ENCODE peak calls at places on chromosomes 7 and 10, in nine cellular contexts. D is PC-3, H is uterus, O is GM12878, A is IMR-90, I is vagina, P is neural progenitor cell, K is body of pancreas, V is left ventricle myocardium inferior. L is an unnamed sample. For H3K36me3, the result is how much of the 10 kb centered on the place peaks cover.

GRCh38 chr10:43209651-43210141 is 57.2 kb downstream of the RASGEF1A start:
- DNase-seq in D (no peak), H (no peak), O (no peak), A (no peak), I (no peak), P (no peak), K (peak), V (peak), L (no peak)

GRCh38 chr10:71225291-71226058 is 13.1 kb downstream of the UNC5B start:
- DNase-seq in D (no peak), H (peak), O (no peak), A (no peak), I (no peak), P (no peak), K (peak), V (no peak), L (no peak)

GRCh38 chr7:79790863-79791262 is 337.4 kb upstream of the MAGI2 start:
- DNase-seq in D (peak), H (no peak), O (no peak), A (peak), I (no peak), P (peak), K (no peak), V (no peak), L (no peak)

GRCh38 chr7:150514748-150515222 is at the start of gene GIMAP7:
- DNase-seq in D (no peak), H (peak), O (peak), A (no peak), I (no peak), P (no peak), K (no peak), V (no peak), L (peak)

GRCh38 chr7:636396-636795 is 90.1 kb upstream of the DNAAF5 start:
- DNase-seq in D (peak), H (no peak), O (no peak), A (no peak), I (no peak), P (peak), K (peak), V (no peak), L (no peak)

GRCh38 chr7:149248777-149249176 is 9.3 kb downstream of the ZNF212 start:
- DNase-seq in D (no peak), H (no peak), O (no peak), A (no peak), I (no peak), P (no peak), K (no peak), V (no peak), L (no peak)

GRCh38 chr10:4242561-4243035 is 457.6 kb upstream of the KLF6 start:
- DNase-seq in D (peak), H (peak), O (no peak), A (peak), I (no peak), P (peak), K (no peak), V (peak), L (no peak)

GRCh38 chr10:70461397-70462348 is 16.9 kb upstream of the PALD1 start:
- DNase-seq in D (peak), H (peak), O (no peak), A (peak), I (no peak), P (peak), K (peak), V (peak), L (no peak)

GRCh38 chr10:83225781-83226180 is 913.5 kb upstream of the GHITM start:
- DNase-seq in D (no peak), H (no peak), O (no peak), A (no peak), I (no peak), P (no peak), K (no peak), V (no peak), L (no peak)

GRCh38 chr7:92809397-92810241 is 26.8 kb downstream of the CDK6 start:
- DNase-seq in D (peak), H (peak), O (peak), A (peak), I (no peak), P (peak), K (peak), V (peak), L (peak)

GRCh38 chr10:75530337-75530736 is 98.9 kb downstream of the LRMDA start:
- DNase-seq in D (peak), H (peak), O (no peak), A (no peak), I (no peak), P (no peak), K (no peak), V (no peak), L (no peak)

GRCh38 chr7:112103246-112103645 is 103.0 kb downstream of the DOCK4 start:
- DNase-seq in D (peak), H (no peak), O (no peak), A (peak), I (no peak), P (no peak), K (no peak), V (no peak), L (no peak)

GRCh38 chr10:71893920-71894319 is 42.9 kb upstream of the PSAP start:
- DNase-seq in D (no peak), H (no peak), O (no peak), A (no peak), I (no peak), P (no peak), K (no peak), V (no peak), L (no peak)

GRCh38 chr7:16883918-16884317 is 2.1 kb upstream of the AGR3 start:
- DNase-seq in D (no peak), H (no peak), O (no peak), A (no peak), I (no peak), P (no peak), K (no peak), V (no peak), L (no peak)

GRCh38 chr7:20191044-20191867 is 25.9 kb downstream of the MACC1 start:
- DNase-seq in D (no peak), H (peak), O (no peak), A (no peak), I (no peak), P (no peak), K (no peak), V (no peak), L (no peak)

GRCh38 chr7:104299323-104299722 is 29.1 kb upstream of the LHFPL3 start:
- DNase-seq in D (no peak), H (no peak), O (no peak), A (no peak), I (no peak), P (peak), K (no peak), V (no peak), L (no peak)

GRCh38 chr10:94546616-94547175 is 1.1 kb downstream of the HELLS start:
- DNase-seq in D (no peak), H (no peak), O (peak), A (peak), I (no peak), P (no peak), K (no peak), V (no peak), L (no peak)

GRCh38 chr10:80452069-80452468 is 2.0 kb upstream of the TSPAN14 start:
- DNase-seq in D (no peak), H (no peak), O (no peak), A (no peak), I (no peak), P (no peak), K (no peak), V (no peak), L (no peak)

GRCh38 chr10:14345262-14345661 is 14.5 kb upstream of the FRMD4A start:
- DNase-seq in D (no peak), H (no peak), O (no peak), A (no peak), I (no peak), P (no peak), K (peak), V (no peak), L (no peak)

GRCh38 chr7:121337398-121337797 is 8.6 kb downstream of the WNT16 start:
- DNase-seq in D (peak), H (no peak), O (no peak), A (no peak), I (no peak), P (no peak), K (no peak), V (no peak), L (no peak)
- TF ChIP-seq CTCF in D (peak), H (no peak), O (peak), A (peak), I (no peak), P (peak), K (peak), V (peak), L (peak)

GRCh38 chr10:77970869-77971803 is 44.6 kb upstream of the DLG5 start:
- DNase-seq in D (peak), H (peak), O (no peak), A (peak), I (no peak), P (peak), K (peak), V (peak), L (no peak)

GRCh38 chr10:77972148-77972547 is 45.6 kb upstream of the DLG5 start:
- DNase-seq in D (no peak), H (no peak), O (no peak), A (no peak), I (no peak), P (no peak), K (no peak), V (no peak), L (no peak)

GRCh38 chr10:77969029-77969635 is 42.6 kb upstream of the DLG5 start:
- DNase-seq in D (no peak), H (peak), O (no peak), A (no peak), I (no peak), P (no peak), K (no peak), V (no peak), L (no peak)

GRCh38 chr10:77973276-77973675 is 46.7 kb upstream of the DLG5 start:
- DNase-seq in D (no peak), H (no peak), O (no peak), A (no peak), I (no peak), P (no peak), K (no peak), V (no peak), L (no peak)

DNA sequence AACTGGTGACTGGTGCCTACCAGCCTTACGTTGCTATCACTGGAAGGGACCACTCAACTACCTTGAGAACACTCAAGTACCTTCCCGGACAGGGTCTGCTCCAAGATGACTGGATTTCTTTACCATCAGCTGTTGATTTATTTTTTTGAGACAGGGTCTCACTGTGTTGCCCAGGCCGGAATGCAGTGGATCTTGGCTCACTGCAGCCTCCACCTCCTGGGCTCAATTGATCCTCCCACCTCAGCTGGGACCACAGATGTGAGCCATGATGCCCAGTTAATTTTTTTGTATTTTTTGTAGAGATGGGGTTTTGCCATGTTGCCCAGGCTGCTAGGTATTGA is 45.2 kb upstream of the DLG5 start:
- DNase-seq in D (no peak), H (no peak), O (no peak), A (no peak), I (no peak), P (no peak), K (no peak), V (no peak), L (no peak)
- H3K4me3 ChIP-seq in D (no peak), H (no peak), O (no peak), A (no peak), I (no peak), P (no peak), K (no peak), V (no peak), L (no peak)

GRCh38 chr10:77819210-77820140 is 107.1 kb downstream of the DLG5 start:
- DNase-seq in D (no peak), H (no peak), O (no peak), A (no peak), I (no peak), P (no peak), K (no peak), V (no peak), L (no peak)
- H3K36me3 ChIP-seq in D (half or more), H (under half), O (under half), A (half or more), I (half or more), P (under half), K (under half), V (half or more), L (under half)

GRCh38 chr7:77910124-77910523 is 111.6 kb downstream of the PHTF2 start:
- DNase-seq in D (no peak), H (no peak), O (no peak), A (no peak), I (no peak), P (no peak), K (no peak), V (no peak), L (no peak)

GRCh38 chr7:77908664-77909063 is 110.1 kb downstream of the PHTF2 start:
- DNase-seq in D (no peak), H (no peak), O (no peak), A (no peak), I (no peak), P (no peak), K (no peak), V (no peak), L (no peak)

GRCh38 chr7:77907281-77907680 is 108.7 kb downstream of the PHTF2 start:
- DNase-seq in D (no peak), H (no peak), O (no peak), A (no peak), I (no peak), P (no peak), K (no peak), V (no peak), L (peak)

GRCh38 chr7:77913977-77914607 is 115.5 kb downstream of the PHTF2 start:
- DNase-seq in D (no peak), H (no peak), O (no peak), A (peak), I (no peak), P (no peak), K (no peak), V (no peak), L (no peak)

GRCh38 chr7:77912293-77912692 is 113.7 kb downstream of the PHTF2 start:
- DNase-seq in D (no peak), H (no peak), O (no peak), A (no peak), I (no peak), P (no peak), K (no peak), V (no peak), L (no peak)
- TF ChIP-seq CTCF in D (no peak), H (no peak), O (no peak), A (no peak), I (no peak), P (no peak), K (no peak), V (no peak), L (no peak)

GRCh38 chr7:158820656-158821055 is 8.7 kb downstream of the ESYT2 start:
- DNase-seq in D (peak), H (no peak), O (no peak), A (peak), I (no peak), P (no peak), K (no peak), V (no peak), L (no peak)
- H3K4me3 ChIP-seq in D (peak), H (no peak), O (no peak), A (no peak), I (no peak), P (no peak), K (no peak), V (peak), L (no peak)